ENCODE peak calls at places on chromosomes 12 and 14, in five cellular contexts. S is uterus, F is IMR-90, C is breast epithelium, V is esophagus squamous epithelium. H is an unnamed sample.
A peak's percentile ranks its signal among the peaks of the same experiment; 100 is the strongest.

GRCh38 chr14:21026988-21027315 is 2.1 kb upstream of the NDRG2 start:
- DNase-seq in S (peak; percentile 75), V (no peak), F (no peak), C (no peak), H (peak; percentile 84)

GRCh38 chr12:120007272-120007671 is 18.2 kb downstream of the BICDL1 start:
- DNase-seq in F (no peak), S (no peak), C (no peak), V (no peak), H (no peak)

GRCh38 chr12:18578191-18578590 is 159.6 kb downstream of the PLCZ1 start:
- DNase-seq in F (peak; percentile 59), C (no peak), S (no peak), V (no peak), H (no peak)

GRCh38 chr12:98595152-98595988 is 1.9 kb downstream of the SLC25A3 start:
- DNase-seq in S (no peak), F (peak; percentile 79), C (no peak), V (no peak), H (no peak)

GRCh38 chr12:60072911-60073310 is 477.1 kb downstream of the SLC16A7 start:
- DNase-seq in V (no peak), C (no peak), S (no peak), F (peak; percentile 67), H (no peak)

GRCh38 chr12:118326971-118327370 is 45.7 kb downstream of the TAOK3 start:
- DNase-seq in C (no peak), F (peak; percentile 37), S (no peak), V (no peak), H (no peak)

GRCh38 chr14:92686763-92687427 is 61.5 kb downstream of the LGMN start:
- DNase-seq in V (no peak), F (peak; percentile 43), S (peak; percentile 85), C (peak; percentile 67), H (no peak)

GRCh38 chr14:53278602-53279506 is 125.7 kb upstream of the DDHD1 start:
- DNase-seq in S (no peak), V (no peak), F (peak; percentile 89), C (no peak), H (no peak)

GRCh38 chr12:117640511-117640910 is 279.1 kb upstream of the NOS1 start:
- DNase-seq in C (no peak), V (no peak), F (no peak), S (no peak), H (no peak)

GRCh38 chr14:76810953-76811400 is 1.7 kb downstream of the ANGEL1 start:
- DNase-seq in V (no peak), S (no peak), C (no peak), F (peak; percentile 34), H (no peak)
- TF ChIP-seq POLR2A in V (no peak), S (no peak), C (no peak), F (no peak), H (no peak)

GRCh38 chr12:11879306-11879705 is 191.4 kb upstream of the BCL2L14 start:
- DNase-seq in V (no peak), C (no peak), S (no peak), F (peak; percentile 69), H (no peak)
- H3K4me3 ChIP-seq in V (no peak overlapping the region), C (no peak overlapping the region), S (no peak overlapping the region), F (no peak overlapping the region), H (no peak overlapping the region)

GRCh38 chr12:108784270-108784669 is 53.0 kb upstream of the CORO1C start:
- DNase-seq in V (no peak), F (no peak), S (no peak), C (no peak), H (peak; percentile 54)
- H3K27ac ChIP-seq in V (peak overlapping the region; percentile 68), F (no peak overlapping the region), S (no peak overlapping the region), C (no peak overlapping the region), H (peak overlapping the region; percentile 85)

DNA sequence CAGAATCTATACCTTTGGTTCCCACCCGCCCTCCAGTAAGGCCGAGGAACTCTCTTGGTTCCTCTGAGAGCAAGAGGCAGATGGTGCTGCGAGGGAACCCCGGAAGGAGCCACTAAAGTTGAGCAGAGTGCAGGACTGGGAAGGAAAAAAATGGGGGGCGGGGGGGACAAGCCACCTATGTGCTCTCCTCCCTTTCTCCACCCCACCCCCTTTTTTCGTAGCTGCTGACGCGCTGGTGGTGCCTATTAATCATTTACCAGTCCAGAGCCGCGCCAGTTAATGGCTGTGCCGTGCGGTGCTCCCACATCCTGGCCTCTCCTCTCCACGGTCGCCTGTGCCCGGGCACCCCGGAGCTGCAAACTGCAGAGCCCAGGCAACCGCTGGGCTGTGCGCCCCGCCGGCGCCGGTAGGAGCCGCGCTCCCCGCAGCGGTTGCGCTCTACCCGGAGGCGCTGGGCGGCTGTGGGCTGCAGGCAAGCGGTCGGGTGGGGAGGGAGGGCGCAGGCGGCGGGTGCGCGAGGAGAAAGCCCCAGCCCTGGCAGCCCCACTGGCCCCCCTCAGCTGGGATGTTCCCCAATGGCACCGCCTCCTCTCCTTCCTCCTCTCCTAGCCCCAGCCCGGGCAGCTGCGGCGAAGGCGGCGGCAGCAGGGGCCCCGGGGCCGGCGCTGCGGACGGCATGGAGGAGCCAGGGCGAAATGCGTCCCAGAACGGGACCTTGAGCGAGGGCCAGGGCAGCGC is 1.3 kb downstream of the SSTR1 start:
- DNase-seq in C (no peak), F (peak; percentile 74), S (no peak), V (no peak), H (no peak)
- TF ChIP-seq POLR2A in C (no peak), F (no peak), S (no peak), V (no peak), H (no peak)

GRCh38 chr12:54413284-54414190 is 5.5 kb downstream of the ITGA5 start:
- DNase-seq in C (no peak), S (no peak), F (no peak), V (no peak), H (no peak)
- H3K4me3 ChIP-seq in C (peak overlapping the region; percentile 30), S (no peak overlapping the region), F (no peak overlapping the region), V (peak overlapping the region; percentile 8), H (peak overlapping the region; percentile 25)

DNA sequence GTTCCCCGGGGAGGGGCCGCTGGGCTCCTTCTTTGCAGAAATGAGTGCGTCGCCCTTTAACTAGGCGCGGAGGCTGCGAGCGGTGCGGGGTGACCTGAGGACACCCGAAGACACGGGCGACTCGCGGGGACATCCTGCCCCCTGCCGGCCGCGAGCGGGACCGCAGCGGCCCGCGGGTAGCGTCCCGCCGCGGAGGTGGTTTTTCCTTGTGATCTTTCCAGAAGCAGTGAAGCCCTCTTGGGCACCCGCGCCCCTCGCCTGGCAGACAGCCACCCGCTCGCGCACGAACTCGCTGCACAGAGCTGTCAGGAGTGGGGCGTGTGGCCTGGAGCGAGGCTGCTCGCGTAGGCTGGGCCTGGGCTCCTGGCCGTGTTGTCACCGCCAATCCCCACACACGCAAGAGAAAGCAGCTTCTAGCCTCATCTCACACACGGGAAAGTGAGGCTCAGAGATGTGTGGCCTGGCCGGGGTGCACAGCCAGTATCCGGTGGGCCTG is 67.2 kb downstream of the DIO3 start:
- DNase-seq in C (peak; percentile 75), V (no peak), F (peak; percentile 36), S (peak; percentile 83), H (peak; percentile 62)
- H3K27ac ChIP-seq in C (peak overlapping the region; percentile 54), V (no peak overlapping the region), F (no peak overlapping the region), S (no peak overlapping the region), H (no peak overlapping the region)

GRCh38 chr12:132771126-132771838 is 9.7 kb upstream of the ANKLE2 start:
- DNase-seq in C (no peak), S (no peak), F (peak; percentile 61), V (no peak), H (no peak)
- TF ChIP-seq POLR2A in C (no peak), S (no peak), F (no peak), V (no peak), H (no peak)

DNA sequence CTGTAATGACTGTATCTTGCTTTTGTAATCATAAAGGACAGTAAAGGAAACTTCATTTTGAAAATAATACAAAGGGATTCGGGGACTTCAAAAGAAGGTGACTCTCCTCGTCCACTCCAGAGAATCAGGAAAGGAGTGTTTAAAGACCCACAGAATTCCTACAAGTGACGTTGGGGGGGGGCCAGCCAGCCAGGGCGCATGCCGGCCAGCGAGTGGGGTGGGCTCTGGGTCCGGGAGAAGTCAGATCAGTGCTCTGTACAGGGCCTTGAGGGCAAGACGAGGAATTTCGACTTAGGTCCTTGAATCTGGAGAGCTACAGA is 1.0 kb upstream of the CD9 start:
- DNase-seq in V (no peak), C (no peak), S (no peak), F (no peak), H (no peak)
- H3K4me3 ChIP-seq in V (peak overlapping the region; percentile 87), C (peak overlapping the region; percentile 75), S (peak overlapping the region; percentile 88), F (no peak overlapping the region), H (peak overlapping the region; percentile 76)